ENCODE peak calls at places on chromosome 11, in six cellular contexts. J is NCI-H1092 treated with DMSO at 0.1 percent for 48 hours; G is CD8-positive, alpha-beta T cell; C is fibroblast of the aortic adventitia; X is dermis blood vessel endothelial cell; H is tibial artery. R is an unnamed sample.
A peak's percentile ranks its signal among the peaks of the same experiment; 100 is the strongest.

GRCh38 chr11:117431436-117431835 is 103.8 kb downstream of the CEP164 start:
- DNase-seq in G (no peak), X (no peak), C (no peak), J (no peak), H (no peak), R (no peak)

GRCh38 chr11:28463826-28464225 is 355.6 kb downstream of the METTL15 start:
- DNase-seq in C (peak; percentile 27), X (no peak), H (no peak), J (no peak), G (no peak), R (no peak)

GRCh38 chr11:46615756-46616155 is 1.3 kb downstream of the HARBI1 start:
- DNase-seq in C (no peak), X (no peak), G (no peak), H (no peak), J (no peak), R (no peak)

GRCh38 chr11:76250520-76251222 is 44.4 kb upstream of the WNT11 start:
- DNase-seq in X (no peak), J (no peak), G (no peak), H (no peak), C (no peak), R (no peak)

GRCh38 chr11:63682045-63682915 is 980 bp downstream of the RTN3 start:
- DNase-seq in X (peak; percentile 41), C (no peak), G (no peak), J (peak; percentile 65), H (peak; percentile 43), R (no peak)

GRCh38 chr11:11786771-11787170 is 55.0 kb upstream of the USP47 start:
- DNase-seq in X (peak; percentile 51), G (no peak), H (no peak), J (peak; percentile 39), C (peak; percentile 43), R (no peak)

GRCh38 chr11:33753304-33753703 is 17.1 kb upstream of the CD59 start:
- DNase-seq in J (no peak), C (peak; percentile 76), G (no peak), H (no peak), X (peak; percentile 32), R (no peak)

GRCh38 chr11:122659676-122660571 is 4.4 kb downstream of the UBASH3B start:
- DNase-seq in G (no peak), C (no peak), H (no peak), X (no peak), J (peak; percentile 25), R (no peak)

GRCh38 chr11:5291207-5291838 is 10.4 kb downstream of the OR51B4 start:
- DNase-seq in G (no peak), H (no peak), C (peak; percentile 57), X (peak; percentile 26), J (no peak), R (no peak)

GRCh38 chr11:44961894-44962293 is 11.2 kb upstream of the TP53I11 start:
- DNase-seq in G (no peak), J (no peak), X (no peak), C (no peak), H (no peak), R (no peak)

GRCh38 chr11:95925011-95925410 is 1.1 kb upstream of the MTMR2 start:
- DNase-seq in X (peak; percentile 51), J (no peak), H (no peak), G (no peak), C (peak; percentile 53), R (no peak)

GRCh38 chr11:129992161-129992944 is 10.3 kb downstream of the PRDM10 start:
- DNase-seq in G (peak; percentile 44), H (no peak), J (peak; percentile 68), C (peak; percentile 31), X (peak; percentile 71), R (no peak)

GRCh38 chr11:126890561-126890960 is 110.0 kb downstream of the KIRREL3 start:
- DNase-seq in C (no peak), H (no peak), J (no peak), G (no peak), X (no peak), R (no peak)

GRCh38 chr11:27868226-27868625 is 168.0 kb upstream of the BDNF start:
- DNase-seq in G (no peak), C (no peak), H (no peak), X (no peak), J (no peak), R (no peak)

GRCh38 chr11:36627471-36627870 is 29.4 kb upstream of the RAG2 start:
- DNase-seq in G (no peak), X (no peak), J (no peak), C (no peak), H (no peak), R (no peak)

GRCh38 chr11:71504526-71504925 is 22.5 kb upstream of the KRTAP5-7 start:
- DNase-seq in J (peak; percentile 15), G (no peak), H (no peak), C (no peak), X (peak; percentile 82), R (no peak)

R was measured in Right ventricle myocardium inferior.